ENCODE peak calls at places on chromosomes 4 and X, in five cellular contexts. V is pancreas; M is mesenchymal stem cell; C is neural progenitor cell; T is naive thymus-derived CD4-positive, alpha-beta T cell. X is an unnamed sample.
A peak's percentile ranks its signal among the peaks of the same experiment; 100 is the strongest.

GRCh38 chrX:110172215-110172614 is 145.7 kb downstream of the AMMECR1 start:
- DNase-seq in V (no peak), M (no peak), C (no peak), T (no peak), X (no peak)

GRCh38 chrX:48854898-48855297 is 19.5 kb upstream of the PCSK1N start:
- DNase-seq in V (no peak), M (peak; percentile 28), C (peak; percentile 15), T (no peak), X (no peak)

GRCh38 chr4:16120720-16121119 is 36.9 kb upstream of the PROM1 start:
- DNase-seq in V (no peak), M (no peak), C (no peak), T (no peak), X (no peak)

GRCh38 chrX:40209951-40210617 is 112.3 kb upstream of the BCOR start:
- DNase-seq in V (no peak), M (no peak), C (no peak), T (no peak), X (no peak)

GRCh38 chrX:15930585-15930984 is 76.0 kb upstream of the AP1S2 start:
- DNase-seq in V (no peak), M (peak; percentile 44), C (peak; percentile 76), T (no peak), X (no peak)

GRCh38 chr4:122619583-122619982 is 1.3 kb downstream of the IL21 start:
- DNase-seq in V (no peak), M (no peak), C (no peak), T (no peak), X (no peak)

GRCh38 chr4:38815879-38816782 is 11.5 kb upstream of the TLR1 start:
- DNase-seq in V (no peak), M (peak; percentile 52), C (no peak), T (no peak), X (no peak)

GRCh38 chr4:6332042-6332668 is 62.5 kb downstream of the WFS1 start:
- DNase-seq in V (no peak), M (peak; percentile 9), C (peak; percentile 67), T (no peak), X (no peak)

GRCh38 chr4:147683172-147683571 is 791 bp downstream of the PRMT9 start:
- DNase-seq in V (peak; percentile 28), M (peak; percentile 57), C (peak; percentile 7), T (peak; percentile 29), X (no peak)

GRCh38 chrX:37684918-37685317 is 673 bp upstream of the XK start:
- DNase-seq in V (no peak), M (no peak), C (no peak), T (no peak), X (no peak)

GRCh38 chrX:49061490-49061889 is 2.7 kb downstream of the CCDC120 start:
- DNase-seq in V (no peak), M (no peak), C (no peak), T (no peak), X (no peak)

GRCh38 chrX:9207142-9207541 is 173.2 kb upstream of the FAM9B start:
- DNase-seq in V (no peak), M (no peak), C (no peak), T (no peak), X (no peak)

GRCh38 chrX:36908801-36909403 is 99.3 kb upstream of the FAM47C start:
- DNase-seq in V (no peak), M (peak; percentile 26), C (peak; percentile 26), T (no peak), X (no peak)

GRCh38 chr4:44448548-44449443 is at the start of gene KCTD8:
- DNase-seq in V (peak; percentile 78), M (peak; percentile 48), C (peak; percentile 96), T (peak; percentile 28), X (no peak)
- H3K27ac ChIP-seq in V (no peak within 1 kb of the TSS), M (no peak within 1 kb of the TSS), C (no peak within 1 kb of the TSS), T (no peak within 1 kb of the TSS), X (no peak within 1 kb of the TSS)

GRCh38 chrX:138995458-138995857 is 283.9 kb upstream of the FGF13 start:
- DNase-seq in V (no peak), M (no peak), C (no peak), T (no peak), X (no peak)

DNA sequence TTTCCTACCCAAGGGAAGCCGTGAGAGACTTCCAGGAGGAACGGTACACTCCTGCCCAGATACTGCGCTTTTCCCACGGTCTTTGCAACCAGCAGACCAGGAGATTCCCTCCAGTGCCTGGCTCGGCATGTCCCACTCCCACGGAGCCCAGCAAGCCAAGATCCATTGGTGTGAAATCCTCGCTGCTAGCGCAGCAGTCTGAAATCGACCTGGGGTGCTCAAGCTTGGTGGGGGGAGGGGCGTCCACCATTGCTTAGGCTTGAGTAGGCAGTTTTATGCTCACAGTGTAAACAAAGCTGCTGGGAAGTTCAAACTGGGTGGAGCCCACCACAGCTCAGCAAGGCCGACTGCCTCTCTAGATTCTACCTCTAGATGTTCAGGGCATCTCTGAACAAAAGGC is 284.8 kb upstream of the FGF13 start:
- DNase-seq in V (no peak), M (no peak), C (no peak), T (no peak), X (no peak)
- H3K27ac ChIP-seq in V (no peak overlapping the region), M (no peak overlapping the region), C (no peak overlapping the region), T (no peak overlapping the region), X (no peak overlapping the region)

GRCh38 chr4:78938474-78938867 is 767 bp downstream of the PAQR3 start:
- DNase-seq in V (no peak), M (peak; percentile 14), C (no peak), T (peak; percentile 18), X (no peak)

GRCh38 chr4:78940752-78941151 is 1.5 kb upstream of the PAQR3 start:
- DNase-seq in V (no peak), M (no peak), C (no peak), T (no peak), X (no peak)

GRCh38 chr4:78938868-78939666 is at the start of gene PAQR3:
- DNase-seq in V (peak; percentile 81), M (peak; percentile 79), C (peak; percentile 95), T (peak; percentile 86), X (peak; percentile 68)

GRCh38 chr4:78937837-78938236 is 1.4 kb downstream of the PAQR3 start:
- DNase-seq in V (no peak), M (peak; percentile 39), C (no peak), T (no peak), X (no peak)

DNA sequence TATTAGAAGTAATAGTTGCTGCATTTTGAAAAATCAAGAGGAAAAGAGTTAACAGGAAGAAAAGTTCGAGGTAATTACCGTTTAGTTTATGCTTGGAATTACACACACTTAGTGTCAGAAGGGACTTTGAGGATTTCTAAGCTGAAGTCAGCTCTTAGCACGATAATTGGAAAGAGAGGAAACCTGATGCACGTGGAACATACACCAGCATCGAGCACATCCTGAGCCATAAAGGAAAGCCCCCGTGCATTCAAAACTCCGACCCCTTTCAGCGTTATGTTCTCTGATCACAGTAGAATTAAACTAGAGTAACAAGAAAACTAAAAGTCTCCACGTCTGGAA is 400 bp upstream of the PAQR3 start:
- DNase-seq in V (no peak), M (no peak), C (peak; percentile 21), T (no peak), X (no peak)
- H3K27ac ChIP-seq in V (no peak overlapping the region), M (peak overlapping the region; percentile 16), C (no peak overlapping the region), T (peak overlapping the region; percentile 82), X (peak overlapping the region; percentile 69)

DNA sequence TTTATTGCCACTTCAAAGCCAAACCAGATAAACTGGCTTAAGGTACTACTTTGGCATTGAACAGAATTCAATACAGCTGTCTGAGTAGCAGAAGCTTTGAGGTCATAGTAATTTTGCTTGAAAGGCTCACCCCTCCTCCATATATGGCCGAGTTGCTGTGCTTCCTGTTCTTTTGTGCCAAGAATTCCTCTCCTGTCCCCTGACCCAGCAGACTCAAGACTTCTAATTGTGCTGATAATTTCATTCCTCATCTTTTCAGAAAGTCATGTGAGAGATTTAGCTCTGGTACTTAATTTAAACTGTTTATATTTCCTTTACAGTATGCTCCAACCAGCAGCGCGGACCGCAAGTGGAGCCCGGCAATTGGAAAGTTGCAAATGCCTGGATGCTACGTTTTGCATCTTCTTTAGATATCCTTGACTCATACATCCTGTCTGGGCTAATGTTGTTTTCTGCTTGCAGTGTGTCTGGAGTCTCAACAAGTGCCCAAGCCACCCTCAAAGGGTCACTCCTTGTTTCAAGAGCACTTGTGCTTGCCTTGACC is 373.4 kb downstream of the PDGFC start:
- DNase-seq in V (no peak), M (peak; percentile 97), C (no peak), T (no peak), X (no peak)
- H3K27ac ChIP-seq in V (no peak overlapping the region), M (no peak overlapping the region), C (no peak overlapping the region), T (no peak overlapping the region), X (no peak overlapping the region)

GRCh38 chr4:102696763-102697162 is 64.0 kb downstream of the MANBA start:
- DNase-seq in V (no peak), M (no peak), C (no peak), T (no peak), X (no peak)
- H3K27ac ChIP-seq in V (no peak overlapping the region), M (no peak overlapping the region), C (peak overlapping the region; percentile 20), T (no peak overlapping the region), X (no peak overlapping the region)

GRCh38 chrX:38816158-38816557 is 14.9 kb downstream of the MID1IP1 start:
- DNase-seq in V (no peak), M (no peak), C (no peak), T (no peak), X (peak; percentile 9)
- H3K27ac ChIP-seq in V (no peak overlapping the region), M (peak overlapping the region; percentile 56), C (no peak overlapping the region), T (peak overlapping the region; percentile 56), X (peak overlapping the region; percentile 48)

DNA sequence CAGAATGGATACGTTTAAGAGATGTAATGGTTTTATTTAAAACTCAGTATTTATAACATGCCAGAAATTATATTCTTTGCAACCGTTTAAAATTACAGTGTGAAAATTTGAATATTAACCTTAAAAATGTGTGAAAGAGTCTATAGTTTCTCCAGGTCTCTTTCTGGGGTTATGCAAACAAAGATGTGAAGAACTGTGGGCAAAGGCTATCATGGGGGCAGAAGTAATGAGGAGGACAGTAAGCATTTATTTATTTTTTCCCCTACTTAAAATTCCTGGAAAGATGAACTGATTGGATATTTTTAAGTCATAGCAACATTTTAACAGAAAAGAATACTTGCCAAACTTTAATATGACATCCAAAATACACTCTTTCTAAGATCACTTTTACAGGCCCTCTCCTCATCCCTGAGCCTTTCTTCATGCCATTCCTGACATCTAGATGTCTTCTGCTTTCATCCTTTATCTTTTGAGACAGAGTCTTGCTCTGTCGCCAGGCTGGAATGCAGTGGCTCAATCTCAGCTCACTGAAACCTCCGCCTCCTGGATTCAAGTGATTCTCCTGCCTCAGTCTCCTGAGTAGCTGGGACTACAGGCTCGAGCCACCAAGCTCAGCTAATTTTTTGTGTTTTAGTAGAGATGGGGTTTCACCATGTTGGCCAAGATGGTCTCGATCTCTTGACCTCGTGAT is 46.1 kb downstream of the TMEM131L start:
- DNase-seq in V (no peak), M (no peak), C (no peak), T (no peak), X (no peak)
- H3K27ac ChIP-seq in V (no peak overlapping the region), M (no peak overlapping the region), C (no peak overlapping the region), T (no peak overlapping the region), X (no peak overlapping the region)